ENCODE peak calls at places on chromosomes 11 and 22, in nine cellular contexts. One of them, this sample, is unnamed. For H3K9me3, the result is how much of the 10 kb centered on the place peaks cover.

GRCh38 chr22:33909906-33910305 is 10.4 kb downstream of the LARGE1 start:
- DNase-seq in osteoblast: no peak
- DNase-seq in A549: no peak
- DNase-seq in HepG2: no peak
- DNase-seq in fibroblast of lung: no peak
- DNase-seq in psoas muscle: no peak
- DNase-seq in cardiac muscle cell: peak
- DNase-seq in tibial artery: no peak
- DNase-seq in lung: no peak
- DNase-seq in this sample: no peak

GRCh38 chr11:47689480-47689879 is 25.7 kb downstream of the AGBL2 start:
- DNase-seq in osteoblast: no peak
- DNase-seq in A549: no peak
- DNase-seq in HepG2: no peak
- DNase-seq in fibroblast of lung: no peak
- DNase-seq in psoas muscle: no peak
- DNase-seq in cardiac muscle cell: no peak
- DNase-seq in tibial artery: no peak
- DNase-seq in lung: no peak
- DNase-seq in this sample: no peak

GRCh38 chr11:16739326-16739875 is 954 bp downstream of the C11orf58 start:
- DNase-seq in osteoblast: peak
- DNase-seq in A549: peak
- DNase-seq in HepG2: no peak
- DNase-seq in fibroblast of lung: peak
- DNase-seq in psoas muscle: no peak
- DNase-seq in cardiac muscle cell: peak
- DNase-seq in tibial artery: no peak
- DNase-seq in lung: no peak
- DNase-seq in this sample: no peak

GRCh38 chr22:37681556-37682049 is 4.5 kb upstream of the NOL12 start:
- DNase-seq in osteoblast: peak
- DNase-seq in A549: peak
- DNase-seq in HepG2: peak
- DNase-seq in fibroblast of lung: peak
- DNase-seq in psoas muscle: peak
- DNase-seq in cardiac muscle cell: peak
- DNase-seq in tibial artery: peak
- DNase-seq in lung: peak
- DNase-seq in this sample: peak

GRCh38 chr22:28172948-28173360 is 253.9 kb upstream of the PITPNB start:
- DNase-seq in osteoblast: no peak
- DNase-seq in A549: no peak
- DNase-seq in HepG2: no peak
- DNase-seq in fibroblast of lung: peak
- DNase-seq in psoas muscle: no peak
- DNase-seq in cardiac muscle cell: no peak
- DNase-seq in tibial artery: no peak
- DNase-seq in lung: no peak
- DNase-seq in this sample: no peak

GRCh38 chr11:6608726-6609501 is 3.1 kb downstream of the TAF10 start:
- DNase-seq in osteoblast: no peak
- DNase-seq in A549: no peak
- DNase-seq in HepG2: no peak
- DNase-seq in fibroblast of lung: peak
- DNase-seq in psoas muscle: no peak
- DNase-seq in cardiac muscle cell: no peak
- DNase-seq in tibial artery: no peak
- DNase-seq in lung: peak
- DNase-seq in this sample: peak

GRCh38 chr11:21774212-21774611 is 418.7 kb upstream of the ANO5 start:
- DNase-seq in osteoblast: no peak
- DNase-seq in A549: no peak
- DNase-seq in HepG2: no peak
- DNase-seq in fibroblast of lung: peak
- DNase-seq in psoas muscle: peak
- DNase-seq in cardiac muscle cell: no peak
- DNase-seq in tibial artery: peak
- DNase-seq in lung: no peak
- DNase-seq in this sample: peak

GRCh38 chr11:43632171-43632570 is 48.4 kb upstream of the HSD17B12 start:
- DNase-seq in osteoblast: no peak
- DNase-seq in A549: no peak
- DNase-seq in HepG2: no peak
- DNase-seq in fibroblast of lung: peak
- DNase-seq in psoas muscle: no peak
- DNase-seq in cardiac muscle cell: no peak
- DNase-seq in tibial artery: no peak
- DNase-seq in lung: no peak
- DNase-seq in this sample: no peak

GRCh38 chr11:19697721-19698121 is 14.9 kb upstream of the NAV2 start:
- DNase-seq in osteoblast: no peak
- DNase-seq in A549: no peak
- DNase-seq in HepG2: no peak
- DNase-seq in fibroblast of lung: no peak
- DNase-seq in psoas muscle: no peak
- DNase-seq in cardiac muscle cell: peak
- DNase-seq in tibial artery: no peak
- DNase-seq in lung: no peak
- DNase-seq in this sample: no peak

GRCh38 chr11:2186669-2187266 is 15.2 kb upstream of the TH start:
- DNase-seq in osteoblast: no peak
- DNase-seq in A549: peak
- DNase-seq in HepG2: peak
- DNase-seq in fibroblast of lung: peak
- DNase-seq in psoas muscle: no peak
- DNase-seq in cardiac muscle cell: peak
- DNase-seq in tibial artery: no peak
- DNase-seq in lung: no peak
- DNase-seq in this sample: no peak

GRCh38 chr11:71182791-71183556 is 69.4 kb downstream of the SHANK2 start:
- DNase-seq in osteoblast: no peak
- DNase-seq in A549: no peak
- DNase-seq in HepG2: no peak
- DNase-seq in fibroblast of lung: no peak
- DNase-seq in psoas muscle: no peak
- DNase-seq in cardiac muscle cell: no peak
- DNase-seq in tibial artery: peak
- DNase-seq in lung: no peak
- DNase-seq in this sample: peak

GRCh38 chr11:119433369-119433749 is 10.4 kb upstream of the THY1 start:
- DNase-seq in osteoblast: peak
- DNase-seq in A549: no peak
- DNase-seq in HepG2: no peak
- DNase-seq in fibroblast of lung: peak
- DNase-seq in psoas muscle: no peak
- DNase-seq in cardiac muscle cell: peak
- DNase-seq in tibial artery: no peak
- DNase-seq in lung: no peak
- DNase-seq in this sample: no peak

GRCh38 chr11:117039897-117040296 is 58.3 kb downstream of the SIK3 start:
- DNase-seq in osteoblast: no peak
- DNase-seq in A549: no peak
- DNase-seq in HepG2: no peak
- DNase-seq in fibroblast of lung: peak
- DNase-seq in psoas muscle: no peak
- DNase-seq in cardiac muscle cell: no peak
- DNase-seq in tibial artery: no peak
- DNase-seq in lung: no peak
- DNase-seq in this sample: no peak

GRCh38 chr11:94705419-94705818 is 62.7 kb upstream of the AMOTL1 start:
- DNase-seq in osteoblast: no peak
- DNase-seq in A549: no peak
- DNase-seq in HepG2: no peak
- DNase-seq in fibroblast of lung: no peak
- DNase-seq in psoas muscle: no peak
- DNase-seq in cardiac muscle cell: no peak
- DNase-seq in tibial artery: no peak
- DNase-seq in lung: no peak
- DNase-seq in this sample: no peak

GRCh38 chr11:5007561-5007960 is 12.9 kb downstream of the OR51L1 start:
- DNase-seq in osteoblast: no peak
- DNase-seq in A549: no peak
- DNase-seq in HepG2: no peak
- DNase-seq in fibroblast of lung: no peak
- DNase-seq in psoas muscle: no peak
- DNase-seq in cardiac muscle cell: no peak
- DNase-seq in tibial artery: no peak
- DNase-seq in lung: no peak
- DNase-seq in this sample: no peak

GRCh38 chr22:45314054-45314721 is 4.5 kb downstream of the FAM118A start:
- DNase-seq in osteoblast: no peak
- DNase-seq in A549: no peak
- DNase-seq in HepG2: peak
- DNase-seq in fibroblast of lung: no peak
- DNase-seq in psoas muscle: no peak
- DNase-seq in cardiac muscle cell: peak
- DNase-seq in tibial artery: no peak
- DNase-seq in lung: no peak
- DNase-seq in this sample: no peak

GRCh38 chr11:130726234-130726559 is 190.1 kb downstream of the SNX19 start:
- DNase-seq in osteoblast: peak
- DNase-seq in A549: no peak
- DNase-seq in HepG2: no peak
- DNase-seq in fibroblast of lung: peak
- DNase-seq in psoas muscle: peak
- DNase-seq in cardiac muscle cell: peak
- DNase-seq in tibial artery: peak
- DNase-seq in lung: no peak
- DNase-seq in this sample: no peak

GRCh38 chr22:44024288-44024908 is at the start of gene PARVB:
- DNase-seq in osteoblast: peak
- DNase-seq in A549: peak
- DNase-seq in HepG2: no peak
- DNase-seq in fibroblast of lung: no peak
- DNase-seq in psoas muscle: peak
- DNase-seq in cardiac muscle cell: peak
- DNase-seq in tibial artery: no peak
- DNase-seq in lung: no peak
- DNase-seq in this sample: no peak

GRCh38 chr22:35567794-35568193 is 27.2 kb downstream of the RASD2 start:
- DNase-seq in osteoblast: peak
- DNase-seq in A549: no peak
- DNase-seq in HepG2: no peak
- DNase-seq in fibroblast of lung: no peak
- DNase-seq in psoas muscle: no peak
- DNase-seq in cardiac muscle cell: peak
- DNase-seq in tibial artery: no peak
- DNase-seq in lung: no peak
- DNase-seq in this sample: no peak

GRCh38 chr11:60978546-60979380 is 7.3 kb downstream of the CD6 start:
- DNase-seq in osteoblast: no peak
- DNase-seq in A549: no peak
- DNase-seq in HepG2: no peak
- DNase-seq in fibroblast of lung: peak
- DNase-seq in psoas muscle: no peak
- DNase-seq in cardiac muscle cell: peak
- DNase-seq in tibial artery: no peak
- DNase-seq in lung: no peak
- DNase-seq in this sample: no peak

GRCh38 chr11:113906515-113906914 is 1.9 kb downstream of the HTR3B start:
- DNase-seq in osteoblast: no peak
- DNase-seq in A549: no peak
- DNase-seq in HepG2: peak
- DNase-seq in fibroblast of lung: no peak
- DNase-seq in psoas muscle: no peak
- DNase-seq in cardiac muscle cell: no peak
- DNase-seq in tibial artery: no peak
- DNase-seq in lung: no peak
- DNase-seq in this sample: no peak

GRCh38 chr11:72583616-72584292 is 90.5 kb downstream of the PDE2A start:
- DNase-seq in osteoblast: peak
- DNase-seq in A549: no peak
- DNase-seq in HepG2: no peak
- DNase-seq in fibroblast of lung: no peak
- DNase-seq in psoas muscle: no peak
- DNase-seq in cardiac muscle cell: no peak
- DNase-seq in tibial artery: no peak
- DNase-seq in lung: no peak
- DNase-seq in this sample: no peak

GRCh38 chr11:126747315-126747714 is 253.3 kb downstream of the KIRREL3 start:
- DNase-seq in osteoblast: no peak
- DNase-seq in A549: no peak
- DNase-seq in HepG2: no peak
- DNase-seq in fibroblast of lung: no peak
- DNase-seq in psoas muscle: no peak
- DNase-seq in cardiac muscle cell: no peak
- DNase-seq in tibial artery: no peak
- DNase-seq in lung: no peak
- DNase-seq in this sample: no peak
- H3K27ac ChIP-seq in osteoblast: no peak
- H3K27ac ChIP-seq in A549: no peak
- H3K27ac ChIP-seq in HepG2: no peak
- H3K27ac ChIP-seq in fibroblast of lung: no peak
- H3K27ac ChIP-seq in psoas muscle: no peak
- H3K27ac ChIP-seq in cardiac muscle cell: no peak
- H3K27ac ChIP-seq in tibial artery: no peak
- H3K27ac ChIP-seq in lung: no peak
- H3K27ac ChIP-seq in this sample: no peak

DNA sequence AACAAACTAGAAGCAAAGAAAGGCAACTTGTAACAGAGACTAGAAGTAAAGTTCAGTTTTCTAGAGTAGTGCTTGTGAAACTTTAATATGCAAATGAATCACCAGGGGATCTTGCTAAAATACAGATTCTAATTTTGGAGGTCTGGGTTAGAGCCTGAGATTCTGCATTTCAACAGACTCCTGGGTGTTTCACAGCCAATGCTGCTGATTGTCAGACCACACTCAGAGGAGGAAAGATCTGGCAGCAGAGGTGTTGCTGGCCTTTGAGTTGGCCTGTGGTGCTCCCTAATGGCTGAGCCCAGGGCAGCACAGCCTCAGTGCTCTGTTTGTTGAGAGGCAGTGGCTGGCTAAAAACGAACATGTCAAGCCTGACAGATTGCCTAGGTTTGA is 5.4 kb downstream of the CRY2 start:
- DNase-seq in osteoblast: no peak
- DNase-seq in A549: no peak
- DNase-seq in HepG2: no peak
- DNase-seq in fibroblast of lung: no peak
- DNase-seq in psoas muscle: no peak
- DNase-seq in cardiac muscle cell: no peak
- DNase-seq in tibial artery: no peak
- DNase-seq in lung: no peak
- DNase-seq in this sample: no peak
- H3K4me3 ChIP-seq in osteoblast: no peak
- H3K4me3 ChIP-seq in A549: no peak
- H3K4me3 ChIP-seq in HepG2: no peak
- H3K4me3 ChIP-seq in fibroblast of lung: no peak
- H3K4me3 ChIP-seq in psoas muscle: no peak
- H3K4me3 ChIP-seq in cardiac muscle cell: no peak
- H3K4me3 ChIP-seq in tibial artery: no peak
- H3K4me3 ChIP-seq in lung: no peak
- H3K4me3 ChIP-seq in this sample: peak

GRCh38 chr11:3356858-3357257 is 22.1 kb downstream of the ZNF195 start:
- DNase-seq in osteoblast: no peak
- DNase-seq in A549: no peak
- DNase-seq in HepG2: no peak
- DNase-seq in fibroblast of lung: no peak
- DNase-seq in psoas muscle: no peak
- DNase-seq in cardiac muscle cell: no peak
- DNase-seq in tibial artery: no peak
- DNase-seq in lung: no peak
- DNase-seq in this sample: no peak
- H3K9me3 ChIP-seq in osteoblast: under half
- H3K9me3 ChIP-seq in A549: half or more
- H3K9me3 ChIP-seq in HepG2: half or more
- H3K9me3 ChIP-seq in fibroblast of lung: under half
- H3K9me3 ChIP-seq in psoas muscle: half or more
- H3K9me3 ChIP-seq in cardiac muscle cell: under half
- H3K9me3 ChIP-seq in tibial artery: half or more
- H3K9me3 ChIP-seq in lung: half or more
- H3K9me3 ChIP-seq in this sample: under half

GRCh38 chr11:31872074-31872440 is 60.9 kb upstream of the PAX6 start:
- DNase-seq in osteoblast: no peak
- DNase-seq in A549: no peak
- DNase-seq in HepG2: no peak
- DNase-seq in fibroblast of lung: peak
- DNase-seq in psoas muscle: no peak
- DNase-seq in cardiac muscle cell: no peak
- DNase-seq in tibial artery: no peak
- DNase-seq in lung: no peak
- DNase-seq in this sample: no peak
- H3K27ac ChIP-seq in osteoblast: no peak
- H3K27ac ChIP-seq in A549: no peak
- H3K27ac ChIP-seq in HepG2: no peak
- H3K27ac ChIP-seq in fibroblast of lung: no peak
- H3K27ac ChIP-seq in psoas muscle: no peak
- H3K27ac ChIP-seq in cardiac muscle cell: no peak
- H3K27ac ChIP-seq in tibial artery: no peak
- H3K27ac ChIP-seq in lung: no peak
- H3K27ac ChIP-seq in this sample: no peak

This sample was measured in ascending aorta.